ENCODE peak calls at places on chromosomes 2 and 18, in four cellular contexts. One of them, this sample, is unnamed.
A peak's percentile ranks its signal among the peaks of the same experiment; 100 is the strongest.

GRCh38 chr2:54999182-54999581 is 51.1 kb downstream of the RTN4 start:
- DNase-seq in PC-3: peak; percentile 58
- DNase-seq in endothelial cell of umbilical vein: no peak
- DNase-seq in Karpas-422: peak; percentile 84
- DNase-seq in this sample: peak; percentile 14

GRCh38 chr2:187956906-187957534 is 334.7 kb upstream of the GULP1 start:
- DNase-seq in PC-3: no peak
- DNase-seq in endothelial cell of umbilical vein: no peak
- DNase-seq in Karpas-422: no peak
- DNase-seq in this sample: no peak

GRCh38 chr18:78596794-78597193 is 382.8 kb upstream of the SALL3 start:
- DNase-seq in PC-3: no peak
- DNase-seq in endothelial cell of umbilical vein: no peak
- DNase-seq in Karpas-422: no peak
- DNase-seq in this sample: no peak

GRCh38 chr2:201228912-201229290 is 31.4 kb upstream of the CASP8 start:
- DNase-seq in PC-3: no peak
- DNase-seq in endothelial cell of umbilical vein: no peak
- DNase-seq in Karpas-422: no peak
- DNase-seq in this sample: no peak

GRCh38 chr2:134122610-134123009 is 131.3 kb upstream of the MGAT5 start:
- DNase-seq in PC-3: peak; percentile 18
- DNase-seq in endothelial cell of umbilical vein: no peak
- DNase-seq in Karpas-422: no peak
- DNase-seq in this sample: peak; percentile 53

GRCh38 chr2:102418421-102418961 is 4.5 kb upstream of the IL18RAP start:
- DNase-seq in PC-3: peak; percentile 36
- DNase-seq in endothelial cell of umbilical vein: no peak
- DNase-seq in Karpas-422: no peak
- DNase-seq in this sample: no peak

GRCh38 chr2:237482485-237482884 is 4.6 kb upstream of the MLPH start:
- DNase-seq in PC-3: no peak
- DNase-seq in endothelial cell of umbilical vein: no peak
- DNase-seq in Karpas-422: no peak
- DNase-seq in this sample: no peak

GRCh38 chr2:69940691-69941090 is 20.7 kb downstream of the ASPRV1 start:
- DNase-seq in PC-3: no peak
- DNase-seq in endothelial cell of umbilical vein: no peak
- DNase-seq in Karpas-422: no peak
- DNase-seq in this sample: no peak

GRCh38 chr2:126788652-126789051 is 110.0 kb upstream of the TEX51 start:
- DNase-seq in PC-3: no peak
- DNase-seq in endothelial cell of umbilical vein: no peak
- DNase-seq in Karpas-422: no peak
- DNase-seq in this sample: no peak

GRCh38 chr2:163655672-163656071 is 80.1 kb downstream of the FIGN start:
- DNase-seq in PC-3: no peak
- DNase-seq in endothelial cell of umbilical vein: no peak
- DNase-seq in Karpas-422: no peak
- DNase-seq in this sample: no peak

GRCh38 chr2:133422946-133423345 is 145.3 kb downstream of the NCKAP5 start:
- DNase-seq in PC-3: no peak
- DNase-seq in endothelial cell of umbilical vein: no peak
- DNase-seq in Karpas-422: peak; percentile 0
- DNase-seq in this sample: no peak

GRCh38 chr2:190406805-190407204 is 1.4 kb upstream of the MFSD6 start:
- DNase-seq in PC-3: no peak
- DNase-seq in endothelial cell of umbilical vein: no peak
- DNase-seq in Karpas-422: no peak
- DNase-seq in this sample: no peak
- H3K27ac ChIP-seq in PC-3: no peak overlapping the region
- H3K27ac ChIP-seq in endothelial cell of umbilical vein: no peak overlapping the region
- H3K27ac ChIP-seq in Karpas-422: no peak overlapping the region
- H3K27ac ChIP-seq in this sample: no peak overlapping the region

DNA sequence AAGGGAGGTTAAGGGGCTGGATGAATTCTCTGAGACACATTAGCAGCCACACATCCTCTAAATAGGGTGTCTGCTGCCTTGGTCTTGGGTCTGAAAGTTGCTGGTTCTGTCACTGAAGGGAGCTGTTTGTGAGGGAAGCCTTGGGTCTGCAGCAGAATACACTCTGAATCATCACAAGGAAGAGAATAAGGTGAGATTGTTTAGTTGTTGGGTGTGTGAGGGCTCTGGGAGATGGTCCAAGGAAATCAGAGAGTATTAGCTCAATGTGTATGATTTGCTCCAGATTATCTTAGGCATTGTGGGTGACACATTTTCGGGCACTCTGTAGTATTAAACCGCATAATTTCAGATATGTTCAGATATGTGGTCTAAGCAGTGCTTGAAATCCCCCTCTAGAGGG is 548.5 kb downstream of the SLC4A3 start:
- DNase-seq in PC-3: peak; percentile 51
- DNase-seq in endothelial cell of umbilical vein: no peak
- DNase-seq in Karpas-422: no peak
- DNase-seq in this sample: no peak
- H3K4me2 ChIP-seq in PC-3: no peak overlapping the region
- H3K4me2 ChIP-seq in endothelial cell of umbilical vein: no peak overlapping the region
- H3K4me2 ChIP-seq in Karpas-422: no peak overlapping the region
- H3K4me2 ChIP-seq in this sample: no peak overlapping the region

GRCh38 chr2:42057902-42058450 is 10.2 kb downstream of the PKDCC start:
- DNase-seq in PC-3: no peak
- DNase-seq in endothelial cell of umbilical vein: no peak
- DNase-seq in Karpas-422: no peak
- DNase-seq in this sample: no peak

GRCh38 chr2:42061839-42062238 is 14.0 kb downstream of the PKDCC start:
- DNase-seq in PC-3: no peak
- DNase-seq in endothelial cell of umbilical vein: no peak
- DNase-seq in Karpas-422: no peak
- DNase-seq in this sample: no peak

GRCh38 chr2:42060718-42061619 is 13.1 kb downstream of the PKDCC start:
- DNase-seq in PC-3: no peak
- DNase-seq in endothelial cell of umbilical vein: no peak
- DNase-seq in Karpas-422: no peak
- DNase-seq in this sample: no peak

GRCh38 chr2:42059261-42059898 is 11.6 kb downstream of the PKDCC start:
- DNase-seq in PC-3: no peak
- DNase-seq in endothelial cell of umbilical vein: no peak
- DNase-seq in Karpas-422: no peak
- DNase-seq in this sample: no peak

GRCh38 chr2:42060028-42060427 is 12.2 kb downstream of the PKDCC start:
- DNase-seq in PC-3: no peak
- DNase-seq in endothelial cell of umbilical vein: no peak
- DNase-seq in Karpas-422: no peak
- DNase-seq in this sample: no peak
- H3K27ac ChIP-seq in PC-3: no peak overlapping the region
- H3K27ac ChIP-seq in endothelial cell of umbilical vein: no peak overlapping the region
- H3K27ac ChIP-seq in Karpas-422: no peak overlapping the region
- H3K27ac ChIP-seq in this sample: no peak overlapping the region

GRCh38 chr2:104850322-104851184 is 3.4 kb upstream of the POU3F3 start:
- DNase-seq in PC-3: no peak
- DNase-seq in endothelial cell of umbilical vein: no peak
- DNase-seq in Karpas-422: no peak
- DNase-seq in this sample: no peak

GRCh38 chr2:104847821-104848160 is 6.1 kb upstream of the POU3F3 start:
- DNase-seq in PC-3: no peak
- DNase-seq in endothelial cell of umbilical vein: no peak
- DNase-seq in Karpas-422: no peak
- DNase-seq in this sample: no peak

GRCh38 chr2:104849618-104850097 is 4.3 kb upstream of the POU3F3 start:
- DNase-seq in PC-3: peak; percentile 67
- DNase-seq in endothelial cell of umbilical vein: peak; percentile 34
- DNase-seq in Karpas-422: peak; percentile 83
- DNase-seq in this sample: peak; percentile 74

GRCh38 chr2:104848526-104848925 is 5.4 kb upstream of the POU3F3 start:
- DNase-seq in PC-3: no peak
- DNase-seq in endothelial cell of umbilical vein: no peak
- DNase-seq in Karpas-422: no peak
- DNase-seq in this sample: no peak

GRCh38 chr2:104849036-104849551 is 4.8 kb upstream of the POU3F3 start:
- DNase-seq in PC-3: no peak
- DNase-seq in endothelial cell of umbilical vein: no peak
- DNase-seq in Karpas-422: no peak
- DNase-seq in this sample: no peak
- H3K4me2 ChIP-seq in PC-3: no peak overlapping the region
- H3K4me2 ChIP-seq in endothelial cell of umbilical vein: no peak overlapping the region
- H3K4me2 ChIP-seq in Karpas-422: no peak overlapping the region
- H3K4me2 ChIP-seq in this sample: no peak overlapping the region

GRCh38 chr2:81196383-81196851 is 891.9 kb upstream of the LRRTM1 start:
- DNase-seq in PC-3: no peak
- DNase-seq in endothelial cell of umbilical vein: no peak
- DNase-seq in Karpas-422: no peak
- DNase-seq in this sample: no peak
- H3K27ac ChIP-seq in PC-3: no peak overlapping the region
- H3K27ac ChIP-seq in endothelial cell of umbilical vein: no peak overlapping the region
- H3K27ac ChIP-seq in Karpas-422: no peak overlapping the region
- H3K27ac ChIP-seq in this sample: no peak overlapping the region

DNA sequence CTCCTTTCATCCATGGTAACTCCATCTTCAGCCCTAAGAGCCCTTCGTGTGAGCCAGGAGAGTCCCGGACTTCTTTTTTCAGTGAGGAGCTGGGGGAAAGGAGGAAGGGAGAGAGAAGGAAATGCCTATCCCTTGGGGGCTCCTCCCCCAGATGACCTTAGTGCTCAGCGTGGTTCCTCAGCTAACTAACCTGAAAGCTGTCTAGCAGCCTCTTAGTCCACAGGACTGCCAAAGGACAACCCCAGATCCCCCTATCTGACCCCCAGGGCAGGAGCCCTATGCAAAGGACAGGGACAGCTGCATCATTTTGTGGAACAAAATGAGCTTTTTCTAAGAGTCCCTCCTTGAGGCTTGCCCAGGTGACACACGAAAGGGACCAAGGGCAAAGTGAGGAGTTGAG is 7.9 kb downstream of the SPR start:
- DNase-seq in PC-3: no peak
- DNase-seq in endothelial cell of umbilical vein: no peak
- DNase-seq in Karpas-422: no peak
- DNase-seq in this sample: no peak
- H3K4me2 ChIP-seq in PC-3: peak overlapping the region; percentile 79
- H3K4me2 ChIP-seq in endothelial cell of umbilical vein: no peak overlapping the region
- H3K4me2 ChIP-seq in Karpas-422: no peak overlapping the region
- H3K4me2 ChIP-seq in this sample: no peak overlapping the region

GRCh38 chr2:20224191-20224715 is 677 bp downstream of the SDC1 start:
- DNase-seq in PC-3: no peak
- DNase-seq in endothelial cell of umbilical vein: no peak
- DNase-seq in Karpas-422: peak; percentile 61
- DNase-seq in this sample: no peak

GRCh38 chr2:20226152-20226545 is 1.2 kb upstream of the SDC1 start:
- DNase-seq in PC-3: no peak
- DNase-seq in endothelial cell of umbilical vein: no peak
- DNase-seq in Karpas-422: no peak
- DNase-seq in this sample: no peak

GRCh38 chr2:20224716-20225293 is at the start of gene SDC1:
- DNase-seq in PC-3: peak; percentile 67
- DNase-seq in endothelial cell of umbilical vein: peak; percentile 47
- DNase-seq in Karpas-422: peak; percentile 75
- DNase-seq in this sample: no peak

GRCh38 chr2:20223345-20224190 is 1.4 kb downstream of the SDC1 start:
- DNase-seq in PC-3: peak; percentile 54
- DNase-seq in endothelial cell of umbilical vein: peak; percentile 38
- DNase-seq in Karpas-422: peak; percentile 80
- DNase-seq in this sample: no peak

GRCh38 chr2:20225294-20226151 is 593 bp upstream of the SDC1 start:
- DNase-seq in PC-3: peak; percentile 78
- DNase-seq in endothelial cell of umbilical vein: peak; percentile 60
- DNase-seq in Karpas-422: peak; percentile 90
- DNase-seq in this sample: peak; percentile 29
- H3K27ac ChIP-seq in PC-3: peak overlapping the region; percentile 73
- H3K27ac ChIP-seq in endothelial cell of umbilical vein: no peak overlapping the region
- H3K27ac ChIP-seq in Karpas-422: no peak overlapping the region
- H3K27ac ChIP-seq in this sample: no peak overlapping the region

GRCh38 chr18:70709720-70710119 is 420.9 kb downstream of the SOCS6 start:
- DNase-seq in PC-3: no peak
- DNase-seq in endothelial cell of umbilical vein: no peak
- DNase-seq in Karpas-422: no peak
- DNase-seq in this sample: no peak
- H3K4me2 ChIP-seq in PC-3: no peak overlapping the region
- H3K4me2 ChIP-seq in endothelial cell of umbilical vein: no peak overlapping the region
- H3K4me2 ChIP-seq in Karpas-422: no peak overlapping the region
- H3K4me2 ChIP-seq in this sample: no peak overlapping the region

GRCh38 chr2:171315781-171316180 is 118.0 kb downstream of the METTL8 start:
- DNase-seq in PC-3: no peak
- DNase-seq in endothelial cell of umbilical vein: no peak
- DNase-seq in Karpas-422: no peak
- DNase-seq in this sample: no peak
- H3K27ac ChIP-seq in PC-3: no peak overlapping the region
- H3K27ac ChIP-seq in endothelial cell of umbilical vein: no peak overlapping the region
- H3K27ac ChIP-seq in Karpas-422: peak overlapping the region; percentile 98
- H3K27ac ChIP-seq in this sample: peak overlapping the region; percentile 100

GRCh38 chr2:26067980-26068507 is 34.2 kb downstream of the RAB10 start:
- DNase-seq in PC-3: no peak
- DNase-seq in endothelial cell of umbilical vein: peak; percentile 6
- DNase-seq in Karpas-422: no peak
- DNase-seq in this sample: peak; percentile 16
- H3K4me2 ChIP-seq in PC-3: peak overlapping the region; percentile 80
- H3K4me2 ChIP-seq in endothelial cell of umbilical vein: peak overlapping the region; percentile 75
- H3K4me2 ChIP-seq in Karpas-422: peak overlapping the region; percentile 32
- H3K4me2 ChIP-seq in this sample: peak overlapping the region; percentile 58

This sample was measured in OCI-LY7.